ENCODE peak calls at places on chromosomes 13 and 19, in six cellular contexts. One of them, this sample, is unnamed.
A peak's percentile ranks its signal among the peaks of the same experiment; 100 is the strongest.

GRCh38 chr19:39224910-39225309 is 19.9 kb downstream of the IFNL3 start:
- DNase-seq in GM12865: no peak
- DNase-seq in HFFc6: no peak
- DNase-seq in fibroblast of pulmonary artery: no peak
- DNase-seq in neural progenitor cell: peak; percentile 44
- DNase-seq in mucosa of descending colon: no peak
- DNase-seq in this sample: no peak

GRCh38 chr13:50942630-50943311 is 33.2 kb downstream of the RNASEH2B start:
- DNase-seq in GM12865: no peak
- DNase-seq in HFFc6: no peak
- DNase-seq in fibroblast of pulmonary artery: no peak
- DNase-seq in neural progenitor cell: no peak
- DNase-seq in mucosa of descending colon: no peak
- DNase-seq in this sample: no peak

GRCh38 chr19:13007292-13008045 is 12.2 kb downstream of the NFIX start:
- DNase-seq in GM12865: no peak
- DNase-seq in HFFc6: no peak
- DNase-seq in fibroblast of pulmonary artery: no peak
- DNase-seq in neural progenitor cell: no peak
- DNase-seq in mucosa of descending colon: peak; percentile 69
- DNase-seq in this sample: no peak

GRCh38 chr13:59867867-59868266 is 295.9 kb downstream of the DIAPH3 start:
- DNase-seq in GM12865: no peak
- DNase-seq in HFFc6: no peak
- DNase-seq in fibroblast of pulmonary artery: no peak
- DNase-seq in neural progenitor cell: no peak
- DNase-seq in mucosa of descending colon: no peak
- DNase-seq in this sample: no peak

GRCh38 chr13:23469901-23470525 is 36.5 kb upstream of the SACS start:
- DNase-seq in GM12865: peak; percentile 84
- DNase-seq in HFFc6: peak; percentile 91
- DNase-seq in fibroblast of pulmonary artery: peak; percentile 28
- DNase-seq in neural progenitor cell: peak; percentile 69
- DNase-seq in mucosa of descending colon: no peak
- DNase-seq in this sample: no peak

GRCh38 chr13:19890030-19890429 is 26.6 kb upstream of the ZMYM5 start:
- DNase-seq in GM12865: no peak
- DNase-seq in HFFc6: no peak
- DNase-seq in fibroblast of pulmonary artery: no peak
- DNase-seq in neural progenitor cell: no peak
- DNase-seq in mucosa of descending colon: no peak
- DNase-seq in this sample: no peak

GRCh38 chr13:49791753-49792549 is 531 bp downstream of the KPNA3 start:
- DNase-seq in GM12865: peak; percentile 68
- DNase-seq in HFFc6: no peak
- DNase-seq in fibroblast of pulmonary artery: peak; percentile 35
- DNase-seq in neural progenitor cell: peak; percentile 66
- DNase-seq in mucosa of descending colon: peak; percentile 62
- DNase-seq in this sample: peak; percentile 28

GRCh38 chr19:48393559-48394330 is at the start of gene GRIN2D:
- DNase-seq in GM12865: no peak
- DNase-seq in HFFc6: peak; percentile 20
- DNase-seq in fibroblast of pulmonary artery: peak; percentile 42
- DNase-seq in neural progenitor cell: peak; percentile 76
- DNase-seq in mucosa of descending colon: no peak
- DNase-seq in this sample: no peak

GRCh38 chr13:35760678-35761308 is 284.3 kb upstream of the MAB21L1 start:
- DNase-seq in GM12865: no peak
- DNase-seq in HFFc6: no peak
- DNase-seq in fibroblast of pulmonary artery: no peak
- DNase-seq in neural progenitor cell: no peak
- DNase-seq in mucosa of descending colon: no peak
- DNase-seq in this sample: no peak

GRCh38 chr13:96696501-96696900 is 297.8 kb downstream of the OXGR1 start:
- DNase-seq in GM12865: no peak
- DNase-seq in HFFc6: no peak
- DNase-seq in fibroblast of pulmonary artery: no peak
- DNase-seq in neural progenitor cell: no peak
- DNase-seq in mucosa of descending colon: no peak
- DNase-seq in this sample: no peak

GRCh38 chr19:2270157-2270571 is 11.8 kb downstream of the PEAK3 start:
- DNase-seq in GM12865: no peak
- DNase-seq in HFFc6: no peak
- DNase-seq in fibroblast of pulmonary artery: no peak
- DNase-seq in neural progenitor cell: peak; percentile 37
- DNase-seq in mucosa of descending colon: peak; percentile 57
- DNase-seq in this sample: no peak

GRCh38 chr19:18452386-18452785 is 14.5 kb upstream of the ISYNA1 start:
- DNase-seq in GM12865: no peak
- DNase-seq in HFFc6: peak; percentile 32
- DNase-seq in fibroblast of pulmonary artery: no peak
- DNase-seq in neural progenitor cell: no peak
- DNase-seq in mucosa of descending colon: no peak
- DNase-seq in this sample: no peak

GRCh38 chr19:958967-959685 is 25.0 kb upstream of the WDR18 start:
- DNase-seq in GM12865: no peak
- DNase-seq in HFFc6: peak; percentile 51
- DNase-seq in fibroblast of pulmonary artery: peak; percentile 36
- DNase-seq in neural progenitor cell: no peak
- DNase-seq in mucosa of descending colon: no peak
- DNase-seq in this sample: no peak

GRCh38 chr19:46115396-46116109 is 8.9 kb downstream of the IGFL3 start:
- DNase-seq in GM12865: peak; percentile 46
- DNase-seq in HFFc6: peak; percentile 64
- DNase-seq in fibroblast of pulmonary artery: peak; percentile 30
- DNase-seq in neural progenitor cell: no peak
- DNase-seq in mucosa of descending colon: no peak
- DNase-seq in this sample: no peak

GRCh38 chr13:46479691-46480090 is 73.3 kb upstream of the LRCH1 start:
- DNase-seq in GM12865: no peak
- DNase-seq in HFFc6: no peak
- DNase-seq in fibroblast of pulmonary artery: no peak
- DNase-seq in neural progenitor cell: no peak
- DNase-seq in mucosa of descending colon: no peak
- DNase-seq in this sample: no peak

GRCh38 chr19:53019684-53020083 is 6.0 kb downstream of the ERVV-1 start:
- DNase-seq in GM12865: no peak
- DNase-seq in HFFc6: no peak
- DNase-seq in fibroblast of pulmonary artery: peak; percentile 16
- DNase-seq in neural progenitor cell: peak; percentile 64
- DNase-seq in mucosa of descending colon: peak; percentile 45
- DNase-seq in this sample: no peak

GRCh38 chr13:101242720-101243119 is 173.6 kb downstream of the NALCN start:
- DNase-seq in GM12865: no peak
- DNase-seq in HFFc6: no peak
- DNase-seq in fibroblast of pulmonary artery: peak; percentile 10
- DNase-seq in neural progenitor cell: no peak
- DNase-seq in mucosa of descending colon: no peak
- DNase-seq in this sample: no peak

GRCh38 chr13:113202912-113203311 is 5.6 kb downstream of the PCID2 start:
- DNase-seq in GM12865: no peak
- DNase-seq in HFFc6: no peak
- DNase-seq in fibroblast of pulmonary artery: no peak
- DNase-seq in neural progenitor cell: no peak
- DNase-seq in mucosa of descending colon: no peak
- DNase-seq in this sample: no peak

GRCh38 chr19:47049307-47049700 is 880 bp upstream of the TMEM160 start:
- DNase-seq in GM12865: no peak
- DNase-seq in HFFc6: peak; percentile 72
- DNase-seq in fibroblast of pulmonary artery: peak; percentile 25
- DNase-seq in neural progenitor cell: peak; percentile 27
- DNase-seq in mucosa of descending colon: no peak
- DNase-seq in this sample: no peak

GRCh38 chr13:77857810-77858209 is 60.8 kb downstream of the EDNRB start:
- DNase-seq in GM12865: no peak
- DNase-seq in HFFc6: no peak
- DNase-seq in fibroblast of pulmonary artery: no peak
- DNase-seq in neural progenitor cell: no peak
- DNase-seq in mucosa of descending colon: no peak
- DNase-seq in this sample: no peak

GRCh38 chr19:4831351-4832340 is at the start of gene TICAM1:
- DNase-seq in GM12865: peak; percentile 86
- DNase-seq in HFFc6: peak; percentile 40
- DNase-seq in fibroblast of pulmonary artery: peak; percentile 64
- DNase-seq in neural progenitor cell: no peak
- DNase-seq in mucosa of descending colon: peak; percentile 85
- DNase-seq in this sample: peak; percentile 60

GRCh38 chr19:49496574-49497008 is 357 bp downstream of the RPS11 start:
- DNase-seq in GM12865: no peak
- DNase-seq in HFFc6: no peak
- DNase-seq in fibroblast of pulmonary artery: no peak
- DNase-seq in neural progenitor cell: no peak
- DNase-seq in mucosa of descending colon: no peak
- DNase-seq in this sample: no peak

GRCh38 chr19:39402417-39403297 is 4.0 kb upstream of the ZFP36 start:
- DNase-seq in GM12865: peak; percentile 96
- DNase-seq in HFFc6: peak; percentile 86
- DNase-seq in fibroblast of pulmonary artery: peak; percentile 97
- DNase-seq in neural progenitor cell: peak; percentile 95
- DNase-seq in mucosa of descending colon: peak; percentile 94
- DNase-seq in this sample: peak; percentile 88

GRCh38 chr19:16969127-16969526 is 57.5 kb downstream of the CPAMD8 start:
- DNase-seq in GM12865: peak; percentile 19
- DNase-seq in HFFc6: no peak
- DNase-seq in fibroblast of pulmonary artery: peak; percentile 33
- DNase-seq in neural progenitor cell: no peak
- DNase-seq in mucosa of descending colon: no peak
- DNase-seq in this sample: peak; percentile 7

GRCh38 chr13:112113355-112113754 is 46.4 kb downstream of the SOX1 start:
- DNase-seq in GM12865: no peak
- DNase-seq in HFFc6: no peak
- DNase-seq in fibroblast of pulmonary artery: no peak
- DNase-seq in neural progenitor cell: no peak
- DNase-seq in mucosa of descending colon: peak; percentile 61
- DNase-seq in this sample: no peak

GRCh38 chr19:10962863-10963262 is 2.0 kb downstream of the SMARCA4 start:
- DNase-seq in GM12865: peak; percentile 32
- DNase-seq in HFFc6: no peak
- DNase-seq in fibroblast of pulmonary artery: no peak
- DNase-seq in neural progenitor cell: no peak
- DNase-seq in mucosa of descending colon: no peak
- DNase-seq in this sample: no peak

GRCh38 chr19:3723883-3724282 is 15.7 kb downstream of the TJP3 start:
- DNase-seq in GM12865: no peak
- DNase-seq in HFFc6: no peak
- DNase-seq in fibroblast of pulmonary artery: no peak
- DNase-seq in neural progenitor cell: peak; percentile 85
- DNase-seq in mucosa of descending colon: no peak
- DNase-seq in this sample: no peak

GRCh38 chr13:94996445-94996844 is 284.1 kb upstream of the SOX21 start:
- DNase-seq in GM12865: no peak
- DNase-seq in HFFc6: no peak
- DNase-seq in fibroblast of pulmonary artery: no peak
- DNase-seq in neural progenitor cell: no peak
- DNase-seq in mucosa of descending colon: no peak
- DNase-seq in this sample: no peak

GRCh38 chr19:47186337-47187022 is 44.5 kb downstream of the BBC3 start:
- DNase-seq in GM12865: peak; percentile 92
- DNase-seq in HFFc6: no peak
- DNase-seq in fibroblast of pulmonary artery: no peak
- DNase-seq in neural progenitor cell: no peak
- DNase-seq in mucosa of descending colon: peak; percentile 33
- DNase-seq in this sample: no peak

DNA sequence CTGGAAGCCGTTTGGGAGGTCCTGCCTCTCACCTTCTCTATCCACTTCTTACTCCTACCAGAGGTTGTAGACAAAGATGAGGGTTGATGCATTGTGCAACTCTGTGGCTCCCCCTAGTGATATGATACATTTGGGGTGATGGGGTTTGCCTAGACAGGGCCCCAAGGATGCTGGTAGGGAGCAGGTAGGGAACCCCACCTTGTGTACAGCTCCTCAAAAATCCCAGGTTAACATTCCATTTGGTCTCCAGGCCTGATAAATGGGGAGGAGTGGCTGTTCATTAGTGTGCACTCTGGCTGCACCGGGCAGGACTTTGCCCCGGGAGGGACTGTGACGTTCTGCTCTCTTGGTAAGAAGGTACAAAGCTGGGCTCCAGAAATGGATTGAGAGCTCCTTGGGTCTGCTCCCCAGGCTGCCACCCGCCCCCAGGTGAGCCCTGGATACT is 19.2 kb downstream of the SIGLEC8 start:
- DNase-seq in GM12865: peak; percentile 58
- DNase-seq in HFFc6: peak; percentile 15
- DNase-seq in fibroblast of pulmonary artery: peak; percentile 7
- DNase-seq in neural progenitor cell: peak; percentile 26
- DNase-seq in mucosa of descending colon: peak; percentile 49
- DNase-seq in this sample: peak; percentile 32
- TF ChIP-seq CTCF in GM12865: peak; percentile 64
- TF ChIP-seq CTCF in HFFc6: peak; percentile 64
- TF ChIP-seq CTCF in fibroblast of pulmonary artery: peak; percentile 38
- TF ChIP-seq CTCF in neural progenitor cell: peak; percentile 43
- TF ChIP-seq CTCF in mucosa of descending colon: no peak
- TF ChIP-seq CTCF in this sample: peak; percentile 29

DNA sequence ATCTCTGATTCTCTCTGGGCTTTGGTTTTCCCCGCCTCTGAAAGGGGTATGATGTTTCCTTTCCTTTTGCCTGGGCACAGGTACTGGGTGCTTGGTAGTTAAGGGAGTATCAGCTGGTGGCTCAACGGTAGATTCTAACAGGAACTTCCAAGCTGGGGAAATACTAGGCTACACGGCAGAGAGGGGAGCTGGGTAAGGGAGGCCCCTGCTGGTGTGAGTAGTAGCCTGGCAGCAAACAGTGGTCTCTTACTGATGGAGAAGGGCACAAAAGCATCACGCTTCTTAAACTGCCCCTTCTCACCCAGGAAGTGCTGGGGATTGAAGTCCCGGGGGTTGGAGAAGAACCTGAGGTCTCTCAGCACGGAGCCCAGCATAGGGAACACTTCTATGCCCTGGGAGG is 26.9 kb upstream of the CYP2A7 start:
- DNase-seq in GM12865: no peak
- DNase-seq in HFFc6: no peak
- DNase-seq in fibroblast of pulmonary artery: no peak
- DNase-seq in neural progenitor cell: no peak
- DNase-seq in mucosa of descending colon: peak; percentile 59
- DNase-seq in this sample: no peak
- TF ChIP-seq CTCF in GM12865: no peak
- TF ChIP-seq CTCF in HFFc6: no peak
- TF ChIP-seq CTCF in fibroblast of pulmonary artery: no peak
- TF ChIP-seq CTCF in neural progenitor cell: no peak
- TF ChIP-seq CTCF in mucosa of descending colon: no peak
- TF ChIP-seq CTCF in this sample: no peak

DNA sequence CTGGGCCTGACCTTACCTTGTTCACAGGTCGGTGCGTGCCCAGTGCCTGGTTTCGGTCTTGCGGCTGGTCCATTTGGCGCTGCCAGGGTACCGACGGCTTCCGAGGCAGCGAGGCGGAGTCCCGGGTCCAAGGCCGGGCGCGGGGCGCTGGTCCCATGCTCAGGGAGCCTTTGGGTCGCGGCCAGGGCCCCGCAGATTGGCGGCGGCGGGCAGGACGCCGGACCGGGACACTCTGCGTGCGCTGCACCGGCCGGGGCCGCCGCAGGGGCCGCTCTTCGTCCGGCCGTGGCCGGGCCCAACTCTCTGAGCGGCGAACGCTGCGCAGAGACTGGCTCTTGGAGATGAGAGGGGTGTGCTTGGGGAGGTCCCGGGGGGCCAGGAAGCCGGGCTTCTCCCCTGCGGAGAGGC is 3.3 kb upstream of the WIZ start:
- DNase-seq in GM12865: no peak
- DNase-seq in HFFc6: no peak
- DNase-seq in fibroblast of pulmonary artery: no peak
- DNase-seq in neural progenitor cell: peak; percentile 64
- DNase-seq in mucosa of descending colon: no peak
- DNase-seq in this sample: no peak
- TF ChIP-seq CTCF in GM12865: no peak
- TF ChIP-seq CTCF in HFFc6: peak; percentile 38
- TF ChIP-seq CTCF in fibroblast of pulmonary artery: peak; percentile 9
- TF ChIP-seq CTCF in neural progenitor cell: peak; percentile 37
- TF ChIP-seq CTCF in mucosa of descending colon: no peak
- TF ChIP-seq CTCF in this sample: no peak

GRCh38 chr13:98581971-98582702 is 5.2 kb upstream of the STK24 start:
- DNase-seq in GM12865: no peak
- DNase-seq in HFFc6: peak; percentile 71
- DNase-seq in fibroblast of pulmonary artery: peak; percentile 60
- DNase-seq in neural progenitor cell: no peak
- DNase-seq in mucosa of descending colon: no peak
- DNase-seq in this sample: no peak
- TF ChIP-seq CTCF in GM12865: no peak
- TF ChIP-seq CTCF in HFFc6: no peak
- TF ChIP-seq CTCF in fibroblast of pulmonary artery: no peak
- TF ChIP-seq CTCF in neural progenitor cell: no peak
- TF ChIP-seq CTCF in mucosa of descending colon: no peak
- TF ChIP-seq CTCF in this sample: no peak